ENCODE peak calls at places on chromosomes 4 and X, in eight cellular contexts. R is GM23248, B is suprapubic skin, C is sigmoid colon, L is ascending aorta, E is SJSA1, D is Peyer's patch, X is mesendoderm. Q is an unnamed sample.
A peak's percentile ranks its signal among the peaks of the same experiment; 100 is the strongest.

GRCh38 chr4:1693131-1693896 is 9.2 kb upstream of the FAM53A start:
- DNase-seq in C (peak; percentile 88), D (peak; percentile 80), R (peak; percentile 80), X (peak; percentile 84), B (peak; percentile 82), E (peak; percentile 36), L (no peak), Q (peak; percentile 63)

GRCh38 chr4:15226203-15226602 is 201.6 kb upstream of the C1QTNF7 start:
- DNase-seq in E (no peak), L (no peak), D (no peak), X (no peak), C (no peak), R (no peak), B (no peak), Q (no peak)

GRCh38 chr4:53601251-53601764 is 10.0 kb upstream of the LNX1 start:
- DNase-seq in E (no peak), R (peak; percentile 36), X (peak; percentile 89), L (no peak), C (no peak), B (no peak), D (no peak), Q (no peak)

GRCh38 chrX:31320740-31321139 is 248.9 kb upstream of the FTHL17 start:
- DNase-seq in L (no peak), B (no peak), E (no peak), X (no peak), C (no peak), R (no peak), D (no peak), Q (no peak)

GRCh38 chrX:65609237-65609636 is 58.2 kb upstream of the MSN start:
- DNase-seq in R (no peak), E (no peak), C (no peak), B (no peak), L (no peak), X (no peak), D (no peak), Q (no peak)

GRCh38 chrX:9533611-9534010 is 68.8 kb downstream of the TBL1X start:
- DNase-seq in L (no peak), R (no peak), X (no peak), C (no peak), E (no peak), D (no peak), B (no peak), Q (no peak)

GRCh38 chr4:15348695-15349094 is 79.1 kb upstream of the C1QTNF7 start:
- DNase-seq in X (no peak), L (no peak), E (no peak), B (no peak), C (no peak), R (no peak), D (no peak), Q (no peak)

GRCh38 chr4:129570326-129570725 is 474.4 kb downstream of the C4orf33 start:
- DNase-seq in D (no peak), B (no peak), E (no peak), C (no peak), L (no peak), R (no peak), X (no peak), Q (no peak)

GRCh38 chr4:28378109-28378830 is 1517.6 kb downstream of the STIM2 start:
- DNase-seq in D (no peak), E (no peak), R (peak; percentile 59), L (no peak), C (no peak), B (no peak), X (peak; percentile 54), Q (no peak)
- H3K36me3 ChIP-seq in D (no peaks in the 10 kb centered on the region), E (no peaks in the 10 kb centered on the region), R (no peaks in the 10 kb centered on the region), L (no peaks in the 10 kb centered on the region), C (no peaks in the 10 kb centered on the region), B (no peaks in the 10 kb centered on the region), X (no peaks in the 10 kb centered on the region), Q (no peaks in the 10 kb centered on the region)

GRCh38 chrX:40170830-40171512 is 73.2 kb upstream of the BCOR start:
- DNase-seq in B (no peak), C (no peak), D (no peak), E (peak; percentile 16), X (peak; percentile 54), R (peak; percentile 29), L (no peak), Q (no peak)
- H3K27ac ChIP-seq in B (peak overlapping the region; percentile 84), C (peak overlapping the region; percentile 91), D (peak overlapping the region; percentile 91), E (peak overlapping the region; percentile 58), X (no peak overlapping the region), R (peak overlapping the region; percentile 78), L (peak overlapping the region; percentile 92), Q (peak overlapping the region; percentile 89)

GRCh38 chr4:79249879-79250503 is 75.9 kb downstream of the NAA11 start:
- DNase-seq in D (no peak), C (peak; percentile 50), E (peak; percentile 2), L (no peak), R (no peak), B (no peak), X (no peak), Q (no peak)
- H3K4me1 ChIP-seq in D (no peaks in the 10 kb centered on the region), C (no peaks in the 10 kb centered on the region), E (peaks cover 5% of the 10 kb centered on the region), L (no peaks in the 10 kb centered on the region), R (no peaks in the 10 kb centered on the region), B (no peaks in the 10 kb centered on the region), X (no peaks in the 10 kb centered on the region), Q (no peaks in the 10 kb centered on the region)

DNA sequence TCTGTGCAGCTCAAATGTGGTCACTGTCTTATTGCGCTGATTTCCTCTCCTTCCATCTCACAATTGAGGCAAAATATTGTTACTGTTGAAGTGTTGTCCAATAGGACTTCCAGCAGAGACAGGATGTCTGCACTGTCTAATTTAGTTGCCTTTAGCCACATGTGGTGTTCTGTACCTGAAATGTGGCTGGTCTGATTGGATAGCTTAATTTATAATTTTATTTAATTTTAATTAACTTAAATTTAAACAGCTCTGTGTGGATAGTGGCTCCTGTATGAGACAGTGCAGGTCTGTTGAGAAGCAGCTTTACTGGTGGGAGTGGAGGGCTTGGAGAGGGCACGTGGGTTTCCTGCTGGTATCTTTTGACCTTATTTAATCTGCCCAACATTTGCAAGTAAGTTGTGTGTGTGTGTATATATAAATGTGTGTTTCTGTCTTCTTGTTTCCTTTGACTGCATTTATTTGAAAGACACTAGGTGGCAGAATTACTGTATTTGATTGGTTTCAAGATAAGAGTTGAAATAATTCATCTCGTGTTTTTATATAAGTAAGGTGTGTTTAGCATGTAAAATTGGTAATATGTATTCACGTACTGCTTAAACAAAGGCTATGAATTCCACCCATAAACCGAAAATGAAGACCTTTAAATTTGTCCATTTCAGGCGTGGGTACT is 55.3 kb upstream of the MSANTD1 start:
- DNase-seq in R (peak; percentile 32), B (no peak), X (no peak), L (no peak), C (no peak), E (no peak), D (no peak), Q (no peak)
- H3K36me3 ChIP-seq in R (peaks cover 9% of the 10 kb centered on the region), B (peaks cover 81% of the 10 kb centered on the region), X (peaks cover 5% of the 10 kb centered on the region), L (peaks cover 34% of the 10 kb centered on the region), C (peaks cover 20% of the 10 kb centered on the region), E (peaks cover 5% of the 10 kb centered on the region), D (peaks cover 43% of the 10 kb centered on the region), Q (peaks cover 14% of the 10 kb centered on the region)

GRCh38 chr4:186204103-186204559 is 12.8 kb downstream of the CYP4V2 start:
- DNase-seq in L (peak; percentile 72), C (peak; percentile 81), E (no peak), B (peak; percentile 70), D (peak; percentile 71), X (peak; percentile 6), R (no peak), Q (peak; percentile 80)
- H3K27ac ChIP-seq in L (peak overlapping the region; percentile 55), C (no peak overlapping the region), E (no peak overlapping the region), B (peak overlapping the region; percentile 61), D (no peak overlapping the region), X (no peak overlapping the region), R (no peak overlapping the region), Q (no peak overlapping the region)

DNA sequence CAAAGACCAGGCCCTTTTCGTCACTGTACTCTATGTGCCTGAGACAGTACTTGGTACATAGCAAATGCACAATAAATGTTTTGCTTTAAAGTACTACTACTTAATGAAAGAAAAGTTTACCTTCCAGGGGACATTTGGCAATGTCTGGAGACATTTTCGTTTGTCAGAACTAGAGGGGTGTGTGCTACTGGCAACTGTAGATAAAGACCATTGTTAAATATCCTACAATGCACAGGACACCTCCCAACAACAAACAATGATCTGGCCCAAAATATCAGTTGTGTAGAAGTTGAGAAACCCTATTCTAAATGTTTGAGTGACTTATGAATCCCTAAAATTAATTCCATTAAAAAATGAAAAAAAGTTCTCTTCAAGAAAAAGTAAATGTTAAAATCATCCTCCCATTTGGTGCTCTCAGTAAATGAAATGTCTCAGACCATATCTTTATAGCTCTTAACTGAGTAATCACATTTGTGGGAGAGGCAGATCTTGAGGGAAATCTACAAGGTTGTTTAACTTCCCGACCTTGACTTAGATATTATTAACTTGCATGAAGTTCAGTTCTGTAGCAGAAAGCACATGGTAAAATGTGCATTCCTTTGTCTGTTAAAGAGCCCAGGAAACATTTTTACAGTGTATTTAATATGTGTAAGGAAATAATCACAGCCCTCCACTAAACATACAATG is 18.5 kb downstream of the EGFL6 start:
- DNase-seq in E (no peak), X (no peak), R (no peak), D (no peak), L (no peak), B (no peak), C (no peak), Q (no peak)
- H3K4me1 ChIP-seq in E (no peaks in the 10 kb centered on the region), X (no peaks in the 10 kb centered on the region), R (no peaks in the 10 kb centered on the region), D (no peaks in the 10 kb centered on the region), L (no peaks in the 10 kb centered on the region), B (no peaks in the 10 kb centered on the region), C (no peaks in the 10 kb centered on the region), Q (no peaks in the 10 kb centered on the region)

DNA sequence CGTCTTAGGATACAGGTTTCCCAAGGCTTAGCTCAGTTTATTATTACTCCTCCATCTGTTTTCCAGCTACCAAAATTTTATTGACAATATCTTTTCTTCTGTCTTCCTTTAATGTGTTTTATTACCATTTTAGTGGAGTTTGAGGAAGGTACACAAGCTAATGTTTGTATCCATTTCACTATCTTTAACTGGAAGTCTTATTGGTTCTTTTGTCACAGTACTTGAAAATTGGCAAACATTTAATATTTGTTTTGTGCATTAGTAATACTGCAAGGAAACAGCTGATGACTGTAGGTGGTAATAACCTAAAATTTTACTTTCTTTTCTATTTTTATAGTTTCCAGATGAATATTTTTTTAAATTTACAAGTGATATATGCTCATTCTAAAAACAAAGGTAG is 9.3 kb upstream of the ARL9 start:
- DNase-seq in X (no peak), D (no peak), C (no peak), E (no peak), R (no peak), L (no peak), B (no peak), Q (no peak)
- H3K36me3 ChIP-seq in X (peaks cover 4% of the 10 kb centered on the region), D (peaks cover 83% of the 10 kb centered on the region), C (peaks cover 14% of the 10 kb centered on the region), E (peaks cover 77% of the 10 kb centered on the region), R (peaks cover 68% of the 10 kb centered on the region), L (peaks cover 44% of the 10 kb centered on the region), B (peaks cover 83% of the 10 kb centered on the region), Q (peaks cover 2% of the 10 kb centered on the region)

GRCh38 chr4:153464068-153464467 is 2.1 kb upstream of the TMEM131L start:
- DNase-seq in L (no peak), D (no peak), R (no peak), X (no peak), B (no peak), C (no peak), E (no peak), Q (no peak)

GRCh38 chr4:153465145-153465544 is 1.0 kb upstream of the TMEM131L start:
- DNase-seq in C (no peak), R (no peak), X (no peak), E (no peak), D (no peak), B (no peak), L (no peak), Q (no peak)

GRCh38 chr4:153465922-153466636 is at the start of gene TMEM131L:
- DNase-seq in C (peak; percentile 83), L (peak; percentile 79), B (peak; percentile 74), E (peak; percentile 85), D (peak; percentile 86), R (peak; percentile 84), X (peak; percentile 91), Q (peak; percentile 79)

GRCh38 chr4:153466637-153467153 is 535 bp downstream of the TMEM131L start:
- DNase-seq in R (peak; percentile 57), X (no peak), E (no peak), D (no peak), C (no peak), B (no peak), L (peak; percentile 66), Q (no peak)

GRCh38 chr4:153465583-153465921 is 608 bp upstream of the TMEM131L start:
- DNase-seq in C (peak; percentile 75), L (peak; percentile 85), X (peak; percentile 66), D (no peak), B (peak; percentile 71), E (no peak), R (peak; percentile 75), Q (peak; percentile 19)
- H3K27ac ChIP-seq in C (peak overlapping the region; percentile 83), L (peak overlapping the region; percentile 52), X (no peak overlapping the region), D (peak overlapping the region; percentile 98), B (peak overlapping the region; percentile 80), E (no peak overlapping the region), R (no peak overlapping the region), Q (peak overlapping the region; percentile 53)

Q was measured in CD8-positive, alpha-beta memory T cell.